ENCODE peak calls at places on chromosomes 6 and 20, in four cellular contexts. One of them, this sample, is unnamed.

GRCh38 chr20:47021850-47022249 is 127.2 kb downstream of the EYA2 start:
- DNase-seq in fibroblast of lung: no peak
- DNase-seq in Peyer's patch: no peak
- DNase-seq in adrenal gland: no peak
- DNase-seq in this sample: no peak

GRCh38 chr6:162750776-162751175 is 23.0 kb downstream of the PACRG start:
- DNase-seq in fibroblast of lung: peak; percentile 9
- DNase-seq in Peyer's patch: no peak
- DNase-seq in adrenal gland: no peak
- DNase-seq in this sample: no peak

GRCh38 chr20:47586648-47587306 is 85.1 kb downstream of the NCOA3 start:
- DNase-seq in fibroblast of lung: peak; percentile 79
- DNase-seq in Peyer's patch: no peak
- DNase-seq in adrenal gland: no peak
- DNase-seq in this sample: no peak

GRCh38 chr20:58515240-58516212 is at the start of gene APCDD1L:
- DNase-seq in fibroblast of lung: peak; percentile 65
- DNase-seq in Peyer's patch: no peak
- DNase-seq in adrenal gland: no peak
- DNase-seq in this sample: no peak

GRCh38 chr6:40695114-40695513 is 108.0 kb upstream of the LRFN2 start:
- DNase-seq in fibroblast of lung: no peak
- DNase-seq in Peyer's patch: no peak
- DNase-seq in adrenal gland: no peak
- DNase-seq in this sample: no peak

GRCh38 chr20:38201356-38201755 is 36.3 kb upstream of the TGM2 start:
- DNase-seq in fibroblast of lung: peak; percentile 66
- DNase-seq in Peyer's patch: no peak
- DNase-seq in adrenal gland: peak; percentile 59
- DNase-seq in this sample: no peak

GRCh38 chr20:14234666-14235295 is 102.6 kb downstream of the FLRT3 start:
- DNase-seq in fibroblast of lung: peak; percentile 47
- DNase-seq in Peyer's patch: no peak
- DNase-seq in adrenal gland: no peak
- DNase-seq in this sample: no peak

GRCh38 chr6:119073307-119074051 is 5.0 kb downstream of the FAM184A start:
- DNase-seq in fibroblast of lung: no peak
- DNase-seq in Peyer's patch: no peak
- DNase-seq in adrenal gland: no peak
- DNase-seq in this sample: no peak

GRCh38 chr6:114064862-114065261 is 93.9 kb upstream of the HDAC2 start:
- DNase-seq in fibroblast of lung: no peak
- DNase-seq in Peyer's patch: no peak
- DNase-seq in adrenal gland: no peak
- DNase-seq in this sample: no peak

DNA sequence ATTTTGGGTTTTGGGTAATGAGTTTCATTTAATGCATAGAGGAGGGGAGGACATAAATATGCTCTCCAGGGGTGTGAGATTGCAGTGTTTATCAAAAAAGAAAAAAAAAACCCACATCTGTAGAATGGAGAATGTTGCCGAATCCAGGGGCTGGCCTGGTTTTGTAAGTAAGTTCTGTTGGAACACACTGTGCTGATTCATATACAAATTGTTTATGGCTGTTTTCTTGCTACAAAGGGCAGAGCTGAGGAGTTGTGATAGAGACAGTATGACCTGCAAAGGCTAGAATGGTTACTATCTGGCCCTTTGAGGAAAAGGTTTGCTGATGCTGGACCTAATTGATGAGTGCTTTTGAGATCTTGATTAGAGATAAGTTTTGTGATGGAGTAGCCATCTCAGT is 30.4 kb downstream of the SCAF8 start:
- DNase-seq in fibroblast of lung: peak; percentile 26
- DNase-seq in Peyer's patch: no peak
- DNase-seq in adrenal gland: no peak
- DNase-seq in this sample: no peak
- H3K36me3 ChIP-seq in fibroblast of lung: no peaks in the 10 kb centered on the region
- H3K36me3 ChIP-seq in Peyer's patch: no peaks in the 10 kb centered on the region
- H3K36me3 ChIP-seq in adrenal gland: no peaks in the 10 kb centered on the region
- H3K36me3 ChIP-seq in this sample: no peaks in the 10 kb centered on the region

GRCh38 chr6:17721671-17722070 is 14.9 kb upstream of the NUP153 start:
- DNase-seq in fibroblast of lung: no peak
- DNase-seq in Peyer's patch: no peak
- DNase-seq in adrenal gland: no peak
- DNase-seq in this sample: no peak
- H3K36me3 ChIP-seq in fibroblast of lung: no peaks in the 10 kb centered on the region
- H3K36me3 ChIP-seq in Peyer's patch: no peaks in the 10 kb centered on the region
- H3K36me3 ChIP-seq in adrenal gland: no peaks in the 10 kb centered on the region
- H3K36me3 ChIP-seq in this sample: no peaks in the 10 kb centered on the region

GRCh38 chr6:158508450-158508849 is 51.4 kb upstream of the TMEM181 start:
- DNase-seq in fibroblast of lung: no peak
- DNase-seq in Peyer's patch: no peak
- DNase-seq in adrenal gland: no peak
- DNase-seq in this sample: no peak
- H3K36me3 ChIP-seq in fibroblast of lung: no peaks in the 10 kb centered on the region
- H3K36me3 ChIP-seq in Peyer's patch: no peaks in the 10 kb centered on the region
- H3K36me3 ChIP-seq in adrenal gland: no peaks in the 10 kb centered on the region
- H3K36me3 ChIP-seq in this sample: no peaks in the 10 kb centered on the region

GRCh38 chr6:42615518-42615917 is 51.7 kb downstream of the UBR2 start:
- DNase-seq in fibroblast of lung: no peak
- DNase-seq in Peyer's patch: no peak
- DNase-seq in adrenal gland: no peak
- DNase-seq in this sample: no peak
- H3K36me3 ChIP-seq in fibroblast of lung: no peaks in the 10 kb centered on the region
- H3K36me3 ChIP-seq in Peyer's patch: no peaks in the 10 kb centered on the region
- H3K36me3 ChIP-seq in adrenal gland: peaks cover 3% of the 10 kb centered on the region
- H3K36me3 ChIP-seq in this sample: peaks cover 4% of the 10 kb centered on the region

GRCh38 chr6:15498640-15499039 is 164.2 kb downstream of the DTNBP1 start:
- DNase-seq in fibroblast of lung: no peak
- DNase-seq in Peyer's patch: no peak
- DNase-seq in adrenal gland: no peak
- DNase-seq in this sample: no peak

GRCh38 chr6:15496345-15497131 is 166.3 kb downstream of the DTNBP1 start:
- DNase-seq in fibroblast of lung: no peak
- DNase-seq in Peyer's patch: no peak
- DNase-seq in adrenal gland: no peak
- DNase-seq in this sample: peak; percentile 29

GRCh38 chr6:15491986-15492269 is 170.9 kb downstream of the DTNBP1 start:
- DNase-seq in fibroblast of lung: no peak
- DNase-seq in Peyer's patch: no peak
- DNase-seq in adrenal gland: no peak
- DNase-seq in this sample: no peak

GRCh38 chr6:15493437-15494168 is 169.2 kb downstream of the DTNBP1 start:
- DNase-seq in fibroblast of lung: peak; percentile 43
- DNase-seq in Peyer's patch: no peak
- DNase-seq in adrenal gland: no peak
- DNase-seq in this sample: no peak

GRCh38 chr6:15495375-15495901 is 167.4 kb downstream of the DTNBP1 start:
- DNase-seq in fibroblast of lung: peak; percentile 84
- DNase-seq in Peyer's patch: no peak
- DNase-seq in adrenal gland: no peak
- DNase-seq in this sample: no peak
- H3K36me3 ChIP-seq in fibroblast of lung: peaks cover 5% of the 10 kb centered on the region
- H3K36me3 ChIP-seq in Peyer's patch: no peaks in the 10 kb centered on the region
- H3K36me3 ChIP-seq in adrenal gland: no peaks in the 10 kb centered on the region
- H3K36me3 ChIP-seq in this sample: no peaks in the 10 kb centered on the region

GRCh38 chr6:13593103-13593502 is 18.7 kb downstream of the SIRT5 start:
- DNase-seq in fibroblast of lung: no peak
- DNase-seq in Peyer's patch: no peak
- DNase-seq in adrenal gland: no peak
- DNase-seq in this sample: no peak
- H3K36me3 ChIP-seq in fibroblast of lung: peaks cover 2% of the 10 kb centered on the region
- H3K36me3 ChIP-seq in Peyer's patch: no peaks in the 10 kb centered on the region
- H3K36me3 ChIP-seq in adrenal gland: no peaks in the 10 kb centered on the region
- H3K36me3 ChIP-seq in this sample: no peaks in the 10 kb centered on the region

GRCh38 chr6:11097476-11097875 is 3.8 kb downstream of the SMIM13 start:
- DNase-seq in fibroblast of lung: no peak
- DNase-seq in Peyer's patch: no peak
- DNase-seq in adrenal gland: no peak
- DNase-seq in this sample: no peak
- H3K36me3 ChIP-seq in fibroblast of lung: no peaks in the 10 kb centered on the region
- H3K36me3 ChIP-seq in Peyer's patch: no peaks in the 10 kb centered on the region
- H3K36me3 ChIP-seq in adrenal gland: no peaks in the 10 kb centered on the region
- H3K36me3 ChIP-seq in this sample: no peaks in the 10 kb centered on the region

DNA sequence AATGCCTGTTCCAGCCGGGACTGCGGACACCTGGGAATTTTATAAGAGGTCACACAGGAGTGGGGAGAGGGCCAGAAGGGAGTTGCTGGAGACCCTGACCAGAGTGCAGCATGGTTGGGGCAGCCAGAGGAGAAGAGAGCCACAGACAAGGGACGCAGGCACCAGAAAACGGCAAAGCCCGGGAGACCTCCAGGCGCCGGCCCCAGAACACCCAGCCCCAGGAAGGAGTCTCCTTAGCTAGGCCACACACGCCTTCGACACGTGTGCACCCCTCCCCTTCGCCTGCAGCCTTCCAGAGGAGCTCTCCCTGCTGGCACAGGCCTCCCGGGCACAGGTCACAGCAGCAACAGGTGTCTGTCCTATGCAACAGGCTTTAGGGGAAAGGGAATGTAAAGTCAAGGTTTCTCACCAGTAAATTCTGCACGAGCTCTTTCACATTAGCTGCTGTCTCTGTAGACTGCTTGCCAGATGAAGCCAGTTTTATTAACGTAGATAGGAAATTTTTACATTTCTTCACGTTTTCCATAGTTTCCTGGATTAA is 57.0 kb downstream of the TAF4 start:
- DNase-seq in fibroblast of lung: no peak
- DNase-seq in Peyer's patch: no peak
- DNase-seq in adrenal gland: no peak
- DNase-seq in this sample: no peak
- H3K36me3 ChIP-seq in fibroblast of lung: peaks cover 11% of the 10 kb centered on the region
- H3K36me3 ChIP-seq in Peyer's patch: no peaks in the 10 kb centered on the region
- H3K36me3 ChIP-seq in adrenal gland: no peaks in the 10 kb centered on the region
- H3K36me3 ChIP-seq in this sample: no peaks in the 10 kb centered on the region

GRCh38 chr20:33675127-33675954 is 1.1 kb upstream of the NECAB3 start:
- DNase-seq in fibroblast of lung: peak; percentile 58
- DNase-seq in Peyer's patch: no peak
- DNase-seq in adrenal gland: peak; percentile 68
- DNase-seq in this sample: peak; percentile 89
- H3K36me3 ChIP-seq in fibroblast of lung: peaks cover 4% of the 10 kb centered on the region
- H3K36me3 ChIP-seq in Peyer's patch: no peaks in the 10 kb centered on the region
- H3K36me3 ChIP-seq in adrenal gland: no peaks in the 10 kb centered on the region
- H3K36me3 ChIP-seq in this sample: no peaks in the 10 kb centered on the region

GRCh38 chr20:34493646-34494045 is 22.6 kb upstream of the DYNLRB1 start:
- DNase-seq in fibroblast of lung: no peak
- DNase-seq in Peyer's patch: no peak
- DNase-seq in adrenal gland: no peak
- DNase-seq in this sample: no peak
- H3K36me3 ChIP-seq in fibroblast of lung: peaks cover 9% of the 10 kb centered on the region
- H3K36me3 ChIP-seq in Peyer's patch: no peaks in the 10 kb centered on the region
- H3K36me3 ChIP-seq in adrenal gland: no peaks in the 10 kb centered on the region
- H3K36me3 ChIP-seq in this sample: no peaks in the 10 kb centered on the region